ENCODE peak calls at places on chromosome 14, in seven cellular contexts. One of them, this sample, is unnamed.

GRCh38 chr14:33556382-33557121 is 394.3 kb downstream of the EGLN3 start:
- DNase-seq in stimulated activated CD8-positive, alpha-beta memory T cell treated with anti-CD3 and anti-CD28 coated beads, Interleukin-2, amount 100 ng/mL, for 1 hour: no peak
- DNase-seq in GM19239: no peak
- DNase-seq in NCI-H187: no peak
- DNase-seq in PC-3: peak
- DNase-seq in cardiac fibroblast: peak
- DNase-seq in choroid plexus epithelial cell: peak
- DNase-seq in this sample: peak

GRCh38 chr14:72646861-72647528 is 246.9 kb downstream of the DPF3 start:
- DNase-seq in stimulated activated CD8-positive, alpha-beta memory T cell treated with anti-CD3 and anti-CD28 coated beads, Interleukin-2, amount 100 ng/mL, for 1 hour: no peak
- DNase-seq in GM19239: no peak
- DNase-seq in NCI-H187: no peak
- DNase-seq in PC-3: peak
- DNase-seq in cardiac fibroblast: peak
- DNase-seq in choroid plexus epithelial cell: peak
- DNase-seq in this sample: no peak

GRCh38 chr14:37721976-37722659 is 126.7 kb downstream of the TTC6 start:
- DNase-seq in stimulated activated CD8-positive, alpha-beta memory T cell treated with anti-CD3 and anti-CD28 coated beads, Interleukin-2, amount 100 ng/mL, for 1 hour: no peak
- DNase-seq in GM19239: no peak
- DNase-seq in NCI-H187: no peak
- DNase-seq in PC-3: no peak
- DNase-seq in cardiac fibroblast: no peak
- DNase-seq in choroid plexus epithelial cell: peak
- DNase-seq in this sample: no peak

GRCh38 chr14:89289477-89289876 is 127.6 kb downstream of the FOXN3 start:
- DNase-seq in stimulated activated CD8-positive, alpha-beta memory T cell treated with anti-CD3 and anti-CD28 coated beads, Interleukin-2, amount 100 ng/mL, for 1 hour: no peak
- DNase-seq in GM19239: no peak
- DNase-seq in NCI-H187: no peak
- DNase-seq in PC-3: no peak
- DNase-seq in cardiac fibroblast: no peak
- DNase-seq in choroid plexus epithelial cell: peak
- DNase-seq in this sample: no peak

GRCh38 chr14:77556946-77557345 is 58.3 kb upstream of the ISM2 start:
- DNase-seq in stimulated activated CD8-positive, alpha-beta memory T cell treated with anti-CD3 and anti-CD28 coated beads, Interleukin-2, amount 100 ng/mL, for 1 hour: no peak
- DNase-seq in GM19239: no peak
- DNase-seq in NCI-H187: no peak
- DNase-seq in PC-3: no peak
- DNase-seq in cardiac fibroblast: no peak
- DNase-seq in choroid plexus epithelial cell: no peak
- DNase-seq in this sample: no peak

GRCh38 chr14:102927878-102928411 is 5.5 kb downstream of the AMN start:
- DNase-seq in stimulated activated CD8-positive, alpha-beta memory T cell treated with anti-CD3 and anti-CD28 coated beads, Interleukin-2, amount 100 ng/mL, for 1 hour: no peak
- DNase-seq in GM19239: no peak
- DNase-seq in NCI-H187: no peak
- DNase-seq in PC-3: no peak
- DNase-seq in cardiac fibroblast: no peak
- DNase-seq in choroid plexus epithelial cell: peak
- DNase-seq in this sample: no peak

GRCh38 chr14:59275668-59276067 is 87.2 kb downstream of the DAAM1 start:
- DNase-seq in stimulated activated CD8-positive, alpha-beta memory T cell treated with anti-CD3 and anti-CD28 coated beads, Interleukin-2, amount 100 ng/mL, for 1 hour: no peak
- DNase-seq in GM19239: no peak
- DNase-seq in NCI-H187: no peak
- DNase-seq in PC-3: peak
- DNase-seq in cardiac fibroblast: peak
- DNase-seq in choroid plexus epithelial cell: peak
- DNase-seq in this sample: peak

GRCh38 chr14:34277191-34277590 is 184.8 kb downstream of the SPTSSA start:
- DNase-seq in stimulated activated CD8-positive, alpha-beta memory T cell treated with anti-CD3 and anti-CD28 coated beads, Interleukin-2, amount 100 ng/mL, for 1 hour: no peak
- DNase-seq in GM19239: no peak
- DNase-seq in NCI-H187: no peak
- DNase-seq in PC-3: no peak
- DNase-seq in cardiac fibroblast: no peak
- DNase-seq in choroid plexus epithelial cell: no peak
- DNase-seq in this sample: no peak

GRCh38 chr14:81662570-81663161 is 129.0 kb upstream of the SEL1L start:
- DNase-seq in stimulated activated CD8-positive, alpha-beta memory T cell treated with anti-CD3 and anti-CD28 coated beads, Interleukin-2, amount 100 ng/mL, for 1 hour: no peak
- DNase-seq in GM19239: no peak
- DNase-seq in NCI-H187: no peak
- DNase-seq in PC-3: no peak
- DNase-seq in cardiac fibroblast: no peak
- DNase-seq in choroid plexus epithelial cell: no peak
- DNase-seq in this sample: no peak

GRCh38 chr14:43143106-43143505 is 1364.0 kb downstream of the FSCB start:
- DNase-seq in stimulated activated CD8-positive, alpha-beta memory T cell treated with anti-CD3 and anti-CD28 coated beads, Interleukin-2, amount 100 ng/mL, for 1 hour: no peak
- DNase-seq in GM19239: no peak
- DNase-seq in NCI-H187: no peak
- DNase-seq in PC-3: no peak
- DNase-seq in cardiac fibroblast: no peak
- DNase-seq in choroid plexus epithelial cell: no peak
- DNase-seq in this sample: no peak

GRCh38 chr14:74231784-74232183 is 7.5 kb upstream of the VSX2 start:
- DNase-seq in stimulated activated CD8-positive, alpha-beta memory T cell treated with anti-CD3 and anti-CD28 coated beads, Interleukin-2, amount 100 ng/mL, for 1 hour: no peak
- DNase-seq in GM19239: no peak
- DNase-seq in NCI-H187: no peak
- DNase-seq in PC-3: no peak
- DNase-seq in cardiac fibroblast: no peak
- DNase-seq in choroid plexus epithelial cell: no peak
- DNase-seq in this sample: no peak

GRCh38 chr14:31926123-31926522 is 151.0 kb upstream of the ARHGAP5 start:
- DNase-seq in stimulated activated CD8-positive, alpha-beta memory T cell treated with anti-CD3 and anti-CD28 coated beads, Interleukin-2, amount 100 ng/mL, for 1 hour: no peak
- DNase-seq in GM19239: peak
- DNase-seq in NCI-H187: no peak
- DNase-seq in PC-3: peak
- DNase-seq in cardiac fibroblast: peak
- DNase-seq in choroid plexus epithelial cell: peak
- DNase-seq in this sample: peak

GRCh38 chr14:36738269-36738668 is 76.6 kb downstream of the PAX9 start:
- DNase-seq in stimulated activated CD8-positive, alpha-beta memory T cell treated with anti-CD3 and anti-CD28 coated beads, Interleukin-2, amount 100 ng/mL, for 1 hour: no peak
- DNase-seq in GM19239: no peak
- DNase-seq in NCI-H187: no peak
- DNase-seq in PC-3: no peak
- DNase-seq in cardiac fibroblast: no peak
- DNase-seq in choroid plexus epithelial cell: no peak
- DNase-seq in this sample: no peak

GRCh38 chr14:57266060-57266459 is 2.6 kb downstream of the EXOC5 start:
- DNase-seq in stimulated activated CD8-positive, alpha-beta memory T cell treated with anti-CD3 and anti-CD28 coated beads, Interleukin-2, amount 100 ng/mL, for 1 hour: no peak
- DNase-seq in GM19239: no peak
- DNase-seq in NCI-H187: no peak
- DNase-seq in PC-3: peak
- DNase-seq in cardiac fibroblast: peak
- DNase-seq in choroid plexus epithelial cell: no peak
- DNase-seq in this sample: no peak

GRCh38 chr14:88468396-88468795 is 82.9 kb downstream of the SPATA7 start:
- DNase-seq in stimulated activated CD8-positive, alpha-beta memory T cell treated with anti-CD3 and anti-CD28 coated beads, Interleukin-2, amount 100 ng/mL, for 1 hour: no peak
- DNase-seq in GM19239: no peak
- DNase-seq in NCI-H187: no peak
- DNase-seq in PC-3: peak
- DNase-seq in cardiac fibroblast: peak
- DNase-seq in choroid plexus epithelial cell: peak
- DNase-seq in this sample: no peak

GRCh38 chr14:70714055-70714550 is 72.4 kb downstream of the TTC9 start:
- DNase-seq in stimulated activated CD8-positive, alpha-beta memory T cell treated with anti-CD3 and anti-CD28 coated beads, Interleukin-2, amount 100 ng/mL, for 1 hour: peak
- DNase-seq in GM19239: peak
- DNase-seq in NCI-H187: peak
- DNase-seq in PC-3: peak
- DNase-seq in cardiac fibroblast: peak
- DNase-seq in choroid plexus epithelial cell: peak
- DNase-seq in this sample: peak

GRCh38 chr14:91302391-91302790 is 57.9 kb upstream of the GPR68 start:
- DNase-seq in stimulated activated CD8-positive, alpha-beta memory T cell treated with anti-CD3 and anti-CD28 coated beads, Interleukin-2, amount 100 ng/mL, for 1 hour: no peak
- DNase-seq in GM19239: no peak
- DNase-seq in NCI-H187: no peak
- DNase-seq in PC-3: no peak
- DNase-seq in cardiac fibroblast: no peak
- DNase-seq in choroid plexus epithelial cell: no peak
- DNase-seq in this sample: no peak

GRCh38 chr14:24212924-24213865 is at the start of gene CHMP4A:
- DNase-seq in stimulated activated CD8-positive, alpha-beta memory T cell treated with anti-CD3 and anti-CD28 coated beads, Interleukin-2, amount 100 ng/mL, for 1 hour: peak
- DNase-seq in GM19239: peak
- DNase-seq in NCI-H187: peak
- DNase-seq in PC-3: peak
- DNase-seq in cardiac fibroblast: peak
- DNase-seq in choroid plexus epithelial cell: peak
- DNase-seq in this sample: peak

GRCh38 chr14:69719501-69719951 is 47.4 kb upstream of the SRSF5 start:
- DNase-seq in stimulated activated CD8-positive, alpha-beta memory T cell treated with anti-CD3 and anti-CD28 coated beads, Interleukin-2, amount 100 ng/mL, for 1 hour: no peak
- DNase-seq in GM19239: no peak
- DNase-seq in NCI-H187: no peak
- DNase-seq in PC-3: no peak
- DNase-seq in cardiac fibroblast: peak
- DNase-seq in choroid plexus epithelial cell: peak
- DNase-seq in this sample: peak

GRCh38 chr14:65318636-65319506 is 93.7 kb upstream of the FUT8 start:
- DNase-seq in stimulated activated CD8-positive, alpha-beta memory T cell treated with anti-CD3 and anti-CD28 coated beads, Interleukin-2, amount 100 ng/mL, for 1 hour: no peak
- DNase-seq in GM19239: no peak
- DNase-seq in NCI-H187: no peak
- DNase-seq in PC-3: peak
- DNase-seq in cardiac fibroblast: no peak
- DNase-seq in choroid plexus epithelial cell: no peak
- DNase-seq in this sample: no peak

GRCh38 chr14:55316528-55316927 is 45.3 kb downstream of the FBXO34 start:
- DNase-seq in stimulated activated CD8-positive, alpha-beta memory T cell treated with anti-CD3 and anti-CD28 coated beads, Interleukin-2, amount 100 ng/mL, for 1 hour: no peak
- DNase-seq in GM19239: no peak
- DNase-seq in NCI-H187: no peak
- DNase-seq in PC-3: no peak
- DNase-seq in cardiac fibroblast: no peak
- DNase-seq in choroid plexus epithelial cell: no peak
- DNase-seq in this sample: no peak

GRCh38 chr14:20376071-20376588 is 32.7 kb downstream of the PARP2 start:
- DNase-seq in stimulated activated CD8-positive, alpha-beta memory T cell treated with anti-CD3 and anti-CD28 coated beads, Interleukin-2, amount 100 ng/mL, for 1 hour: no peak
- DNase-seq in GM19239: no peak
- DNase-seq in NCI-H187: no peak
- DNase-seq in PC-3: no peak
- DNase-seq in cardiac fibroblast: no peak
- DNase-seq in choroid plexus epithelial cell: no peak
- DNase-seq in this sample: no peak

GRCh38 chr14:72781476-72782181 is 112.3 kb downstream of the DPF3 start:
- DNase-seq in stimulated activated CD8-positive, alpha-beta memory T cell treated with anti-CD3 and anti-CD28 coated beads, Interleukin-2, amount 100 ng/mL, for 1 hour: no peak
- DNase-seq in GM19239: no peak
- DNase-seq in NCI-H187: no peak
- DNase-seq in PC-3: peak
- DNase-seq in cardiac fibroblast: peak
- DNase-seq in choroid plexus epithelial cell: peak
- DNase-seq in this sample: peak

GRCh38 chr14:32560213-32560857 is 231.2 kb downstream of the AKAP6 start:
- DNase-seq in stimulated activated CD8-positive, alpha-beta memory T cell treated with anti-CD3 and anti-CD28 coated beads, Interleukin-2, amount 100 ng/mL, for 1 hour: no peak
- DNase-seq in GM19239: peak
- DNase-seq in NCI-H187: peak
- DNase-seq in PC-3: peak
- DNase-seq in cardiac fibroblast: peak
- DNase-seq in choroid plexus epithelial cell: peak
- DNase-seq in this sample: peak

GRCh38 chr14:55240526-55241178 is 30.6 kb upstream of the FBXO34 start:
- DNase-seq in stimulated activated CD8-positive, alpha-beta memory T cell treated with anti-CD3 and anti-CD28 coated beads, Interleukin-2, amount 100 ng/mL, for 1 hour: no peak
- DNase-seq in GM19239: no peak
- DNase-seq in NCI-H187: no peak
- DNase-seq in PC-3: no peak
- DNase-seq in cardiac fibroblast: peak
- DNase-seq in choroid plexus epithelial cell: peak
- DNase-seq in this sample: no peak

GRCh38 chr14:81221579-81222102 is 882 bp upstream of the GTF2A1 start:
- DNase-seq in stimulated activated CD8-positive, alpha-beta memory T cell treated with anti-CD3 and anti-CD28 coated beads, Interleukin-2, amount 100 ng/mL, for 1 hour: no peak
- DNase-seq in GM19239: no peak
- DNase-seq in NCI-H187: peak
- DNase-seq in PC-3: no peak
- DNase-seq in cardiac fibroblast: no peak
- DNase-seq in choroid plexus epithelial cell: peak
- DNase-seq in this sample: no peak

GRCh38 chr14:90551070-90551704 is 154.4 kb downstream of the CALM1 start:
- DNase-seq in stimulated activated CD8-positive, alpha-beta memory T cell treated with anti-CD3 and anti-CD28 coated beads, Interleukin-2, amount 100 ng/mL, for 1 hour: no peak
- DNase-seq in GM19239: no peak
- DNase-seq in NCI-H187: no peak
- DNase-seq in PC-3: no peak
- DNase-seq in cardiac fibroblast: peak
- DNase-seq in choroid plexus epithelial cell: peak
- DNase-seq in this sample: no peak

GRCh38 chr14:103087343-103087835 is 3.4 kb downstream of the LBHD2 start:
- DNase-seq in stimulated activated CD8-positive, alpha-beta memory T cell treated with anti-CD3 and anti-CD28 coated beads, Interleukin-2, amount 100 ng/mL, for 1 hour: no peak
- DNase-seq in GM19239: no peak
- DNase-seq in NCI-H187: no peak
- DNase-seq in PC-3: no peak
- DNase-seq in cardiac fibroblast: no peak
- DNase-seq in choroid plexus epithelial cell: no peak
- DNase-seq in this sample: no peak

GRCh38 chr14:22566845-22567244 is 22.2 kb downstream of the DAD1 start:
- DNase-seq in stimulated activated CD8-positive, alpha-beta memory T cell treated with anti-CD3 and anti-CD28 coated beads, Interleukin-2, amount 100 ng/mL, for 1 hour: no peak
- DNase-seq in GM19239: no peak
- DNase-seq in NCI-H187: no peak
- DNase-seq in PC-3: no peak
- DNase-seq in cardiac fibroblast: no peak
- DNase-seq in choroid plexus epithelial cell: no peak
- DNase-seq in this sample: no peak

GRCh38 chr14:80784824-80785223 is 156.7 kb downstream of the CEP128 start:
- DNase-seq in stimulated activated CD8-positive, alpha-beta memory T cell treated with anti-CD3 and anti-CD28 coated beads, Interleukin-2, amount 100 ng/mL, for 1 hour: no peak
- DNase-seq in GM19239: no peak
- DNase-seq in NCI-H187: no peak
- DNase-seq in PC-3: no peak
- DNase-seq in cardiac fibroblast: peak
- DNase-seq in choroid plexus epithelial cell: peak
- DNase-seq in this sample: no peak

GRCh38 chr14:51006781-51007211 is 62.5 kb upstream of the PYGL start:
- DNase-seq in stimulated activated CD8-positive, alpha-beta memory T cell treated with anti-CD3 and anti-CD28 coated beads, Interleukin-2, amount 100 ng/mL, for 1 hour: no peak
- DNase-seq in GM19239: no peak
- DNase-seq in NCI-H187: no peak
- DNase-seq in PC-3: peak
- DNase-seq in cardiac fibroblast: peak
- DNase-seq in choroid plexus epithelial cell: no peak
- DNase-seq in this sample: peak

GRCh38 chr14:102360388-102360787 is 2.3 kb downstream of the CINP start:
- DNase-seq in stimulated activated CD8-positive, alpha-beta memory T cell treated with anti-CD3 and anti-CD28 coated beads, Interleukin-2, amount 100 ng/mL, for 1 hour: no peak
- DNase-seq in GM19239: no peak
- DNase-seq in NCI-H187: no peak
- DNase-seq in PC-3: no peak
- DNase-seq in cardiac fibroblast: no peak
- DNase-seq in choroid plexus epithelial cell: no peak
- DNase-seq in this sample: no peak

GRCh38 chr14:85175556-85175955 is 354.4 kb upstream of the FLRT2 start:
- DNase-seq in stimulated activated CD8-positive, alpha-beta memory T cell treated with anti-CD3 and anti-CD28 coated beads, Interleukin-2, amount 100 ng/mL, for 1 hour: no peak
- DNase-seq in GM19239: no peak
- DNase-seq in NCI-H187: no peak
- DNase-seq in PC-3: no peak
- DNase-seq in cardiac fibroblast: peak
- DNase-seq in choroid plexus epithelial cell: peak
- DNase-seq in this sample: peak

GRCh38 chr14:74500417-74501134 is 7.0 kb downstream of the ISCA2 start:
- DNase-seq in stimulated activated CD8-positive, alpha-beta memory T cell treated with anti-CD3 and anti-CD28 coated beads, Interleukin-2, amount 100 ng/mL, for 1 hour: no peak
- DNase-seq in GM19239: no peak
- DNase-seq in NCI-H187: no peak
- DNase-seq in PC-3: no peak
- DNase-seq in cardiac fibroblast: no peak
- DNase-seq in choroid plexus epithelial cell: no peak
- DNase-seq in this sample: no peak

GRCh38 chr14:33686218-33686617 is 264.7 kb downstream of the EGLN3 start:
- DNase-seq in stimulated activated CD8-positive, alpha-beta memory T cell treated with anti-CD3 and anti-CD28 coated beads, Interleukin-2, amount 100 ng/mL, for 1 hour: no peak
- DNase-seq in GM19239: no peak
- DNase-seq in NCI-H187: no peak
- DNase-seq in PC-3: peak
- DNase-seq in cardiac fibroblast: peak
- DNase-seq in choroid plexus epithelial cell: peak
- DNase-seq in this sample: peak

GRCh38 chr14:69684461-69685183 is 73.2 kb downstream of the SUSD6 start:
- DNase-seq in stimulated activated CD8-positive, alpha-beta memory T cell treated with anti-CD3 and anti-CD28 coated beads, Interleukin-2, amount 100 ng/mL, for 1 hour: no peak
- DNase-seq in GM19239: no peak
- DNase-seq in NCI-H187: no peak
- DNase-seq in PC-3: no peak
- DNase-seq in cardiac fibroblast: no peak
- DNase-seq in choroid plexus epithelial cell: no peak
- DNase-seq in this sample: no peak

This sample was measured in NCI-H226.